ENCODE peak calls at places on chromosomes 5 and 9, in four cellular contexts. One of them, this sample, is unnamed.

GRCh38 chr5:81247441-81247972 is 14.4 kb downstream of the CKMT2 start:
- DNase-seq in left ventricle myocardium inferior: no peak
- DNase-seq in fibroblast of lung: peak
- DNase-seq in uterus: no peak
- DNase-seq in this sample: no peak

GRCh38 chr5:78809444-78809843 is 160.9 kb upstream of the LHFPL2 start:
- DNase-seq in left ventricle myocardium inferior: no peak
- DNase-seq in fibroblast of lung: no peak
- DNase-seq in uterus: no peak
- DNase-seq in this sample: no peak

GRCh38 chr9:696332-697090 is 145.0 kb upstream of the DMRT1 start:
- DNase-seq in left ventricle myocardium inferior: peak
- DNase-seq in fibroblast of lung: peak
- DNase-seq in uterus: peak
- DNase-seq in this sample: peak

GRCh38 chr5:179186801-179187200 is 126.6 kb downstream of the ZNF354C start:
- DNase-seq in uterus: no peak
- DNase-seq in left ventricle myocardium inferior: no peak
- DNase-seq in fibroblast of lung: no peak
- DNase-seq in this sample: no peak

GRCh38 chr9:12935714-12936113 is 160.9 kb downstream of the LURAP1L start:
- DNase-seq in left ventricle myocardium inferior: no peak
- DNase-seq in fibroblast of lung: peak
- DNase-seq in uterus: no peak
- DNase-seq in this sample: no peak

GRCh38 chr9:133701981-133702797 is 36.0 kb downstream of the SARDH start:
- DNase-seq in left ventricle myocardium inferior: no peak
- DNase-seq in fibroblast of lung: peak
- DNase-seq in uterus: peak
- DNase-seq in this sample: no peak

GRCh38 chr5:6556089-6556801 is 76.6 kb downstream of the NSUN2 start:
- DNase-seq in left ventricle myocardium inferior: no peak
- DNase-seq in uterus: no peak
- DNase-seq in fibroblast of lung: peak
- DNase-seq in this sample: peak

GRCh38 chr5:111756701-111757581 is at the start of gene NREP:
- DNase-seq in fibroblast of lung: peak
- DNase-seq in left ventricle myocardium inferior: peak
- DNase-seq in uterus: peak
- DNase-seq in this sample: peak

GRCh38 chr5:33936381-33937016 is at the start of gene RXFP3:
- DNase-seq in uterus: no peak
- DNase-seq in fibroblast of lung: peak
- DNase-seq in left ventricle myocardium inferior: no peak
- DNase-seq in this sample: no peak

GRCh38 chr5:130000460-130000859 is 96.2 kb downstream of the CHSY3 start:
- DNase-seq in uterus: no peak
- DNase-seq in left ventricle myocardium inferior: no peak
- DNase-seq in fibroblast of lung: no peak
- DNase-seq in this sample: no peak

GRCh38 chr9:37436540-37436939 is 14.0 kb downstream of the GRHPR start:
- DNase-seq in uterus: no peak
- DNase-seq in fibroblast of lung: no peak
- DNase-seq in left ventricle myocardium inferior: no peak
- DNase-seq in this sample: no peak

GRCh38 chr9:83431470-83432060 is 106.6 kb downstream of the FRMD3 start:
- DNase-seq in left ventricle myocardium inferior: peak
- DNase-seq in uterus: no peak
- DNase-seq in fibroblast of lung: no peak
- DNase-seq in this sample: no peak

GRCh38 chr9:93119953-93120845 is 13.9 kb downstream of the NINJ1 start:
- DNase-seq in fibroblast of lung: peak
- DNase-seq in uterus: peak
- DNase-seq in left ventricle myocardium inferior: peak
- DNase-seq in this sample: peak

GRCh38 chr9:4196886-4197285 is 103.0 kb downstream of the GLIS3 start:
- DNase-seq in uterus: no peak
- DNase-seq in left ventricle myocardium inferior: no peak
- DNase-seq in fibroblast of lung: no peak
- DNase-seq in this sample: no peak

GRCh38 chr9:113533335-113534225 is 70.1 kb downstream of the RGS3 start:
- DNase-seq in uterus: no peak
- DNase-seq in left ventricle myocardium inferior: no peak
- DNase-seq in fibroblast of lung: no peak
- DNase-seq in this sample: no peak

GRCh38 chr5:14215901-14216300 is 72.8 kb downstream of the TRIO start:
- DNase-seq in left ventricle myocardium inferior: no peak
- DNase-seq in uterus: no peak
- DNase-seq in fibroblast of lung: no peak
- DNase-seq in this sample: no peak

GRCh38 chr5:95619518-95620029 is 313 bp upstream of the GPR150 start:
- DNase-seq in fibroblast of lung: no peak
- DNase-seq in uterus: no peak
- DNase-seq in left ventricle myocardium inferior: no peak
- DNase-seq in this sample: no peak

GRCh38 chr9:70411141-70411929 is 3.1 kb downstream of the KLF9 start:
- DNase-seq in uterus: peak
- DNase-seq in left ventricle myocardium inferior: peak
- DNase-seq in fibroblast of lung: peak
- DNase-seq in this sample: peak

GRCh38 chr9:136109351-136110081 is 9.2 kb downstream of the TMEM250 start:
- DNase-seq in fibroblast of lung: peak
- DNase-seq in left ventricle myocardium inferior: peak
- DNase-seq in uterus: peak
- DNase-seq in this sample: peak

GRCh38 chr5:155726267-155726666 is 600.7 kb upstream of the SGCD start:
- DNase-seq in fibroblast of lung: peak
- DNase-seq in left ventricle myocardium inferior: no peak
- DNase-seq in uterus: no peak
- DNase-seq in this sample: no peak

GRCh38 chr9:105296889-105297288 is 52.4 kb downstream of the SLC44A1 start:
- DNase-seq in uterus: no peak
- DNase-seq in fibroblast of lung: peak
- DNase-seq in left ventricle myocardium inferior: no peak
- DNase-seq in this sample: no peak

GRCh38 chr5:1037123-1037670 is 28.6 kb downstream of the NKD2 start:
- DNase-seq in uterus: no peak
- DNase-seq in left ventricle myocardium inferior: peak
- DNase-seq in fibroblast of lung: no peak
- DNase-seq in this sample: no peak

GRCh38 chr5:132074772-132075718 is 1.5 kb downstream of the CSF2 start:
- DNase-seq in fibroblast of lung: no peak
- DNase-seq in uterus: no peak
- DNase-seq in left ventricle myocardium inferior: no peak
- DNase-seq in this sample: no peak

GRCh38 chr9:128339761-128340690 is at the start of gene SLC27A4:
- DNase-seq in fibroblast of lung: peak
- DNase-seq in left ventricle myocardium inferior: peak
- DNase-seq in uterus: peak
- DNase-seq in this sample: no peak

GRCh38 chr5:144084971-144085370 is 85.5 kb downstream of the YIPF5 start:
- DNase-seq in uterus: no peak
- DNase-seq in fibroblast of lung: no peak
- DNase-seq in left ventricle myocardium inferior: no peak
- DNase-seq in this sample: no peak

GRCh38 chr5:143662020-143662419 is 149.9 kb upstream of the HMHB1 start:
- DNase-seq in left ventricle myocardium inferior: no peak
- DNase-seq in fibroblast of lung: no peak
- DNase-seq in uterus: no peak
- DNase-seq in this sample: no peak

GRCh38 chr9:98627291-98627690 is 81.4 kb downstream of the GABBR2 start:
- DNase-seq in left ventricle myocardium inferior: no peak
- DNase-seq in uterus: no peak
- DNase-seq in fibroblast of lung: peak
- DNase-seq in this sample: no peak

GRCh38 chr5:40685952-40686351 is 6.2 kb downstream of the PTGER4 start:
- DNase-seq in uterus: no peak
- DNase-seq in fibroblast of lung: no peak
- DNase-seq in left ventricle myocardium inferior: no peak
- DNase-seq in this sample: no peak

GRCh38 chr9:136875155-136875554 is 9.0 kb upstream of the EDF1 start:
- DNase-seq in left ventricle myocardium inferior: no peak
- DNase-seq in uterus: no peak
- DNase-seq in fibroblast of lung: no peak
- DNase-seq in this sample: no peak

GRCh38 chr9:86827893-86828292 is 119.4 kb downstream of the GAS1 start:
- DNase-seq in left ventricle myocardium inferior: no peak
- DNase-seq in fibroblast of lung: no peak
- DNase-seq in uterus: no peak
- DNase-seq in this sample: no peak

GRCh38 chr9:135157856-135158571 is 70.5 kb downstream of the OLFM1 start:
- DNase-seq in left ventricle myocardium inferior: no peak
- DNase-seq in uterus: no peak
- DNase-seq in fibroblast of lung: no peak
- DNase-seq in this sample: no peak

GRCh38 chr9:115378246-115378645 is 260.3 kb upstream of the TNC start:
- DNase-seq in uterus: no peak
- DNase-seq in left ventricle myocardium inferior: no peak
- DNase-seq in fibroblast of lung: no peak
- DNase-seq in this sample: no peak

GRCh38 chr9:29078063-29078660 is 1504.9 kb upstream of the C9orf72 start:
- DNase-seq in left ventricle myocardium inferior: no peak
- DNase-seq in fibroblast of lung: peak
- DNase-seq in uterus: no peak
- DNase-seq in this sample: no peak

GRCh38 chr5:94175912-94176311 is 434.5 kb upstream of the POU5F2 start:
- DNase-seq in fibroblast of lung: no peak
- DNase-seq in uterus: no peak
- DNase-seq in left ventricle myocardium inferior: no peak
- DNase-seq in this sample: no peak

GRCh38 chr5:72555871-72556270 is 48.7 kb upstream of the ZNF366 start:
- DNase-seq in left ventricle myocardium inferior: no peak
- DNase-seq in fibroblast of lung: no peak
- DNase-seq in uterus: no peak
- DNase-seq in this sample: no peak

GRCh38 chr9:37916471-37917314 is 12.8 kb upstream of the SLC25A51 start:
- DNase-seq in uterus: no peak
- DNase-seq in left ventricle myocardium inferior: no peak
- DNase-seq in fibroblast of lung: no peak
- DNase-seq in this sample: no peak

GRCh38 chr5:84445049-84445685 is 60.5 kb upstream of the EDIL3 start:
- DNase-seq in uterus: no peak
- DNase-seq in left ventricle myocardium inferior: no peak
- DNase-seq in fibroblast of lung: peak
- DNase-seq in this sample: no peak

GRCh38 chr5:25850581-25850980 is 1187.8 kb downstream of the CDH9 start:
- DNase-seq in left ventricle myocardium inferior: no peak
- DNase-seq in fibroblast of lung: no peak
- DNase-seq in uterus: no peak
- DNase-seq in this sample: no peak

GRCh38 chr5:25849270-25849669 is 1189.1 kb downstream of the CDH9 start:
- DNase-seq in left ventricle myocardium inferior: no peak
- DNase-seq in fibroblast of lung: no peak
- DNase-seq in uterus: no peak
- DNase-seq in this sample: no peak

DNA sequence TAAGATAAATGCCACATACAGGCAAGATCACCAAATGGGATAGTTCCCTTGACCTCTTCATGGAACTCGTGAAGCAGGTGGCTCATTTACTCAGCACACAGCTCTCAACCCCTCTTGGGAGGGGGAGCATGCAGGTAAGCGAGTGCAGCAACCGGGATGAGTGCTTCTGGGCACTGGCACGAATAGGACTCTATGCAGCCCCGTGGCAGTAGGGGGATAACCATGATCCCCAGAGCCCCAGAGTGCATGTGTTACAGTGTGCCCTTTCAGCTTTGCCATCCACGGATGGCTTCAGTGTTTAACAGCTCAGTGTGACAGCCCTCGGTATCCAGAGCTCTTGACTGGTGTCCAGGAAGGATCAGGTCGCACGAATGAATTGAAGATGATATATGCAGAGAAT is 1187.1 kb downstream of the CDH9 start:
- DNase-seq in left ventricle myocardium inferior: no peak
- DNase-seq in uterus: no peak
- DNase-seq in fibroblast of lung: no peak
- DNase-seq in this sample: no peak
- H3K4me3 ChIP-seq in left ventricle myocardium inferior: no peak
- H3K4me3 ChIP-seq in uterus: no peak
- H3K4me3 ChIP-seq in fibroblast of lung: no peak
- H3K4me3 ChIP-seq in this sample: no peak

GRCh38 chr5:57431816-57432215 is 50.8 kb downstream of the ACTBL2 start:
- DNase-seq in left ventricle myocardium inferior: no peak
- DNase-seq in uterus: no peak
- DNase-seq in fibroblast of lung: no peak
- DNase-seq in this sample: no peak
- H3K27ac ChIP-seq in left ventricle myocardium inferior: no peak
- H3K27ac ChIP-seq in uterus: no peak
- H3K27ac ChIP-seq in fibroblast of lung: no peak
- H3K27ac ChIP-seq in this sample: no peak

DNA sequence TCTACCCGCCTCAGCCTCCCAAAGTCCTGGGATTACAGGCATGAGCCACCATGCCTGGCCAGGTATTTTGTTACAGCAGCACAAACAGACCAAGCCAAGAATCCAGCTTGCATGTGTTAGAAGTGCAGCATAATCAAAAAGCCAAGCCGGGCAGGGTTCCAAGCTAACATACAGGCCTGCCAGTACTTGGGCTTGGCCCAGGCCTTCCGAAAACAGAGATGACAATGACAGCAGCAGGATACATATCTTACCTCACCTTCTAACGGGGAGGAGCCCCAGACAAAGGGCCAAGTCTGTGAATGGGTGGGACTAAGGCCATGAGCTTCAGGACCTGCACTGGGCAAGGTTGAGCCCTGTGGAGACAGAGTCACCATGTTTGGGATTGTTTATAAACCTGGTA is 91.3 kb upstream of the ZNF462 start:
- DNase-seq in left ventricle myocardium inferior: peak
- DNase-seq in uterus: peak
- DNase-seq in fibroblast of lung: no peak
- DNase-seq in this sample: no peak
- H3K4me3 ChIP-seq in left ventricle myocardium inferior: no peak
- H3K4me3 ChIP-seq in uterus: no peak
- H3K4me3 ChIP-seq in fibroblast of lung: no peak
- H3K4me3 ChIP-seq in this sample: no peak

GRCh38 chr9:120922404-120923173 is 4.0 kb downstream of the TRAF1 start:
- DNase-seq in uterus: no peak
- DNase-seq in left ventricle myocardium inferior: no peak
- DNase-seq in fibroblast of lung: no peak
- DNase-seq in this sample: no peak
- H3K27ac ChIP-seq in uterus: no peak
- H3K27ac ChIP-seq in left ventricle myocardium inferior: peak
- H3K27ac ChIP-seq in fibroblast of lung: no peak
- H3K27ac ChIP-seq in this sample: peak